ENCODE peak calls at places on chromosomes 11 and 22, in five cellular contexts. One of them, this sample, is unnamed.

GRCh38 chr22:39244496-39245129 is at the start of gene PDGFB:
- ATAC-seq in HepG2: no peak
- ATAC-seq in A549: peak
- ATAC-seq in upper lobe of left lung: peak
- ATAC-seq in K562: peak
- ATAC-seq in this sample: peak

GRCh38 chr11:4699697-4700435 is 2.2 kb upstream of the OR51E2 start:
- ATAC-seq in HepG2: no peak
- ATAC-seq in A549: no peak
- ATAC-seq in upper lobe of left lung: no peak
- ATAC-seq in K562: no peak
- ATAC-seq in this sample: no peak

GRCh38 chr11:118996926-118997626 is 862 bp upstream of the CENATAC start:
- ATAC-seq in HepG2: peak
- ATAC-seq in A549: peak
- ATAC-seq in upper lobe of left lung: peak
- ATAC-seq in K562: peak
- ATAC-seq in this sample: peak

GRCh38 chr11:119376197-119376847 is 5.2 kb downstream of the USP2 start:
- ATAC-seq in HepG2: peak
- ATAC-seq in A549: no peak
- ATAC-seq in upper lobe of left lung: peak
- ATAC-seq in K562: no peak
- ATAC-seq in this sample: peak

GRCh38 chr11:129119036-129119435 is 73.1 kb downstream of the ARHGAP32 start:
- ATAC-seq in HepG2: no peak
- ATAC-seq in A549: no peak
- ATAC-seq in upper lobe of left lung: no peak
- ATAC-seq in K562: no peak
- ATAC-seq in this sample: no peak

GRCh38 chr11:32052218-32052617 is 38.7 kb upstream of the RCN1 start:
- ATAC-seq in HepG2: peak
- ATAC-seq in A549: peak
- ATAC-seq in upper lobe of left lung: peak
- ATAC-seq in K562: peak
- ATAC-seq in this sample: no peak

GRCh38 chr11:37504066-37504611 is 906.1 kb upstream of the RAG2 start:
- ATAC-seq in HepG2: no peak
- ATAC-seq in A549: no peak
- ATAC-seq in upper lobe of left lung: peak
- ATAC-seq in K562: no peak
- ATAC-seq in this sample: no peak

GRCh38 chr22:46443850-46444389 is 93.5 kb downstream of the CELSR1 start:
- ATAC-seq in HepG2: peak
- ATAC-seq in A549: no peak
- ATAC-seq in upper lobe of left lung: peak
- ATAC-seq in K562: no peak
- ATAC-seq in this sample: no peak

GRCh38 chr11:706957-707816 is 1.2 kb downstream of the EPS8L2 start:
- ATAC-seq in HepG2: peak
- ATAC-seq in A549: peak
- ATAC-seq in upper lobe of left lung: peak
- ATAC-seq in K562: no peak
- ATAC-seq in this sample: peak

GRCh38 chr11:46456269-46456668 is 64.7 kb upstream of the CHRM4 start:
- ATAC-seq in HepG2: no peak
- ATAC-seq in A549: no peak
- ATAC-seq in upper lobe of left lung: no peak
- ATAC-seq in K562: no peak
- ATAC-seq in this sample: no peak

GRCh38 chr11:13679768-13680167 is 11.3 kb downstream of the FAR1 start:
- ATAC-seq in HepG2: no peak
- ATAC-seq in A549: no peak
- ATAC-seq in upper lobe of left lung: no peak
- ATAC-seq in K562: no peak
- ATAC-seq in this sample: no peak

GRCh38 chr11:79219186-79220045 is 221.4 kb downstream of the TENM4 start:
- ATAC-seq in HepG2: no peak
- ATAC-seq in A549: no peak
- ATAC-seq in upper lobe of left lung: no peak
- ATAC-seq in K562: no peak
- ATAC-seq in this sample: no peak

GRCh38 chr11:93248602-93249001 is 50.8 kb upstream of the SLC36A4 start:
- ATAC-seq in HepG2: no peak
- ATAC-seq in A549: no peak
- ATAC-seq in upper lobe of left lung: no peak
- ATAC-seq in K562: no peak
- ATAC-seq in this sample: no peak

GRCh38 chr11:8717544-8717875 is 34.9 kb downstream of the RPL27A start:
- ATAC-seq in HepG2: peak
- ATAC-seq in A549: no peak
- ATAC-seq in upper lobe of left lung: no peak
- ATAC-seq in K562: peak
- ATAC-seq in this sample: no peak

GRCh38 chr22:45828836-45829235 is 148.1 kb downstream of the WNT7B start:
- ATAC-seq in HepG2: no peak
- ATAC-seq in A549: no peak
- ATAC-seq in upper lobe of left lung: no peak
- ATAC-seq in K562: no peak
- ATAC-seq in this sample: no peak

GRCh38 chr22:24465566-24465965 is 29.6 kb upstream of the UPB1 start:
- ATAC-seq in HepG2: no peak
- ATAC-seq in A549: no peak
- ATAC-seq in upper lobe of left lung: no peak
- ATAC-seq in K562: peak
- ATAC-seq in this sample: no peak

GRCh38 chr22:46030241-46030880 is 53.4 kb upstream of the WNT7B start:
- ATAC-seq in HepG2: peak
- ATAC-seq in A549: no peak
- ATAC-seq in upper lobe of left lung: no peak
- ATAC-seq in K562: no peak
- ATAC-seq in this sample: no peak

GRCh38 chr11:129440028-129440630 is 64.5 kb downstream of the BARX2 start:
- ATAC-seq in HepG2: peak
- ATAC-seq in A549: no peak
- ATAC-seq in upper lobe of left lung: no peak
- ATAC-seq in K562: no peak
- ATAC-seq in this sample: no peak

GRCh38 chr11:15605094-15605493 is 490.4 kb downstream of the INSC start:
- ATAC-seq in HepG2: no peak
- ATAC-seq in A549: no peak
- ATAC-seq in upper lobe of left lung: no peak
- ATAC-seq in K562: no peak
- ATAC-seq in this sample: no peak

GRCh38 chr22:38943181-38943580 is 14.2 kb upstream of the APOBEC3A start:
- ATAC-seq in HepG2: no peak
- ATAC-seq in A549: no peak
- ATAC-seq in upper lobe of left lung: peak
- ATAC-seq in K562: peak
- ATAC-seq in this sample: no peak

GRCh38 chr22:18031670-18032454 is 7.5 kb upstream of the MICAL3 start:
- ATAC-seq in HepG2: no peak
- ATAC-seq in A549: peak
- ATAC-seq in upper lobe of left lung: peak
- ATAC-seq in K562: no peak
- ATAC-seq in this sample: peak

GRCh38 chr11:30000986-30001385 is 15.8 kb downstream of the KCNA4 start:
- ATAC-seq in HepG2: no peak
- ATAC-seq in A549: no peak
- ATAC-seq in upper lobe of left lung: no peak
- ATAC-seq in K562: no peak
- ATAC-seq in this sample: no peak

GRCh38 chr11:69242583-69242940 is 51.4 kb upstream of the MYEOV start:
- ATAC-seq in HepG2: no peak
- ATAC-seq in A549: no peak
- ATAC-seq in upper lobe of left lung: no peak
- ATAC-seq in K562: no peak
- ATAC-seq in this sample: no peak

GRCh38 chr11:45243931-45244330 is 42.2 kb downstream of the SYT13 start:
- ATAC-seq in HepG2: no peak
- ATAC-seq in A549: no peak
- ATAC-seq in upper lobe of left lung: no peak
- ATAC-seq in K562: no peak
- ATAC-seq in this sample: no peak

GRCh38 chr22:49210606-49211005 is 617.1 kb downstream of the BRD1 start:
- ATAC-seq in HepG2: no peak
- ATAC-seq in A549: no peak
- ATAC-seq in upper lobe of left lung: no peak
- ATAC-seq in K562: no peak
- ATAC-seq in this sample: no peak

GRCh38 chr11:115182282-115182952 is 321.8 kb downstream of the CADM1 start:
- ATAC-seq in HepG2: no peak
- ATAC-seq in A549: no peak
- ATAC-seq in upper lobe of left lung: no peak
- ATAC-seq in K562: no peak
- ATAC-seq in this sample: no peak

GRCh38 chr11:9806946-9807687 is 143.2 kb downstream of the SWAP70 start:
- ATAC-seq in HepG2: no peak
- ATAC-seq in A549: no peak
- ATAC-seq in upper lobe of left lung: no peak
- ATAC-seq in K562: no peak
- ATAC-seq in this sample: no peak

GRCh38 chr22:48376428-48376827 is 1451.2 kb downstream of the BRD1 start:
- ATAC-seq in HepG2: no peak
- ATAC-seq in A549: no peak
- ATAC-seq in upper lobe of left lung: no peak
- ATAC-seq in K562: no peak
- ATAC-seq in this sample: no peak

GRCh38 chr22:24695958-24696511 is 78.5 kb downstream of the PIWIL3 start:
- ATAC-seq in HepG2: no peak
- ATAC-seq in A549: no peak
- ATAC-seq in upper lobe of left lung: peak
- ATAC-seq in K562: peak
- ATAC-seq in this sample: no peak

GRCh38 chr11:128471138-128471661 is 116.2 kb downstream of the ETS1 start:
- ATAC-seq in HepG2: no peak
- ATAC-seq in A549: no peak
- ATAC-seq in upper lobe of left lung: no peak
- ATAC-seq in K562: no peak
- ATAC-seq in this sample: no peak

GRCh38 chr11:123247498-123247799 is 52.4 kb upstream of the CLMP start:
- ATAC-seq in HepG2: no peak
- ATAC-seq in A549: no peak
- ATAC-seq in upper lobe of left lung: no peak
- ATAC-seq in K562: no peak
- ATAC-seq in this sample: peak

GRCh38 chr11:100578966-100579365 is 108.1 kb upstream of the ARHGAP42 start:
- ATAC-seq in HepG2: no peak
- ATAC-seq in A549: no peak
- ATAC-seq in upper lobe of left lung: no peak
- ATAC-seq in K562: no peak
- ATAC-seq in this sample: peak

GRCh38 chr11:65084598-65085375 is 765 bp downstream of the ZFPL1 start:
- ATAC-seq in HepG2: peak
- ATAC-seq in A549: peak
- ATAC-seq in upper lobe of left lung: no peak
- ATAC-seq in K562: peak
- ATAC-seq in this sample: no peak

GRCh38 chr22:46068908-46069481 is 81.3 kb upstream of the PPARA start:
- ATAC-seq in HepG2: no peak
- ATAC-seq in A549: no peak
- ATAC-seq in upper lobe of left lung: no peak
- ATAC-seq in K562: peak
- ATAC-seq in this sample: no peak

GRCh38 chr11:18791175-18792065 is at the start of gene PTPN5:
- ATAC-seq in HepG2: no peak
- ATAC-seq in A549: peak
- ATAC-seq in upper lobe of left lung: peak
- ATAC-seq in K562: no peak
- ATAC-seq in this sample: peak
- TF ChIP-seq EP300 in HepG2: no peak
- TF ChIP-seq EP300 in A549: no peak
- TF ChIP-seq EP300 in upper lobe of left lung: no peak
- TF ChIP-seq EP300 in K562: no peak
- TF ChIP-seq EP300 in this sample: no peak

GRCh38 chr11:112439614-112440013 is 179.0 kb upstream of the PLET1 start:
- ATAC-seq in HepG2: no peak
- ATAC-seq in A549: no peak
- ATAC-seq in upper lobe of left lung: no peak
- ATAC-seq in K562: no peak
- ATAC-seq in this sample: no peak

GRCh38 chr11:112437096-112437495 is 176.4 kb upstream of the PLET1 start:
- ATAC-seq in HepG2: no peak
- ATAC-seq in A549: no peak
- ATAC-seq in upper lobe of left lung: no peak
- ATAC-seq in K562: no peak
- ATAC-seq in this sample: no peak

GRCh38 chr11:112440518-112440917 is 179.9 kb upstream of the PLET1 start:
- ATAC-seq in HepG2: no peak
- ATAC-seq in A549: no peak
- ATAC-seq in upper lobe of left lung: no peak
- ATAC-seq in K562: peak
- ATAC-seq in this sample: no peak
- TF ChIP-seq CTCF in HepG2: peak
- TF ChIP-seq CTCF in A549: no peak
- TF ChIP-seq CTCF in upper lobe of left lung: no peak
- TF ChIP-seq CTCF in K562: peak
- TF ChIP-seq CTCF in this sample: no peak

GRCh38 chr11:97078443-97078842 is 688.6 kb downstream of the JRKL start:
- ATAC-seq in HepG2: no peak
- ATAC-seq in A549: no peak
- ATAC-seq in upper lobe of left lung: no peak
- ATAC-seq in K562: no peak
- ATAC-seq in this sample: no peak

DNA sequence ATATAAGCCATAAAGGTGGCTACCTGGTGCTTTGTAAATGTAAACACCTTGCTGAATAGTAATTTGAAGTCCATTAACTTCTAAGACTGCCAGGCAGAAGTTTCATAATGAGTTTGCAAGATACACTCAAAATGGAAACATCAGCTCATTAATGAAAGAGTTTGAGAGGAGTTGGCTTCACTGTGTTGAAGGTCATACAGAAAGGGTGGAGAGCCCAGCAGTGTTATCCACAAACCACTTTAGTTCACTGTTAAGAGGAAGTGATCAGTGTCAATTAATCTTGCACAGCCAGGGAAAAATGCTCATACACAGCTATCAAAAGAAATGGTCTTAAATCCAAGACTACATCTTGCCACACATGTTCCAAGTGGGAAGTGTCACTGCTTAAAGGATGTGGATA is 689.4 kb downstream of the JRKL start:
- ATAC-seq in HepG2: no peak
- ATAC-seq in A549: no peak
- ATAC-seq in upper lobe of left lung: no peak
- ATAC-seq in K562: no peak
- ATAC-seq in this sample: no peak
- TF ChIP-seq EP300 in HepG2: no peak
- TF ChIP-seq EP300 in A549: no peak
- TF ChIP-seq EP300 in upper lobe of left lung: no peak
- TF ChIP-seq EP300 in K562: no peak
- TF ChIP-seq EP300 in this sample: no peak

DNA sequence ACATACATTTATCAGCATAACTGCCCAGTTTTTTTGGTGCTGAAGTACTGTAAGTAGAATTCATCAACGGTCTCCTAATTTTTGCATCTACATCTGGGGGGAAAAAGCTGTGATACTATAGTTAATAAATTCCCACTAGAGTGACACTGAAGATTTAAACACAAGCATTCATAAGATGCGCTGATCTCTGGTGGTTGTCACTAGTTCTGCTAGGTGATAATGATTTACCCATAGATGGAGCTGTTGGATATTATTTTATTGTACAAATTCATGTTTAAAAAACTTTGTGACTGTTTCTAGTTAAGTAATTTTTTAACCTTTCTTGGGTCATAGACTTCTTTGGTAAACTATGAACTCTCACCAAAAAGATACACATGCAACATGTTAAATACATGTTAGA is 106.6 kb downstream of the EMSY start:
- ATAC-seq in HepG2: no peak
- ATAC-seq in A549: no peak
- ATAC-seq in upper lobe of left lung: no peak
- ATAC-seq in K562: no peak
- ATAC-seq in this sample: no peak
- TF ChIP-seq CTCF in HepG2: no peak
- TF ChIP-seq CTCF in A549: peak
- TF ChIP-seq CTCF in upper lobe of left lung: no peak
- TF ChIP-seq CTCF in K562: peak
- TF ChIP-seq CTCF in this sample: peak

This sample was measured in gastroesophageal sphincter.